ENCODE peak calls at places on chromosomes 11 and 22, in seven cellular contexts. One of them, this sample, is unnamed.

GRCh38 chr11:77854838-77855237 is 33.9 kb downstream of the AAMDC start:
- DNase-seq in CD4-positive, alpha-beta T cell: no peak
- DNase-seq in colonic mucosa: no peak
- DNase-seq in psoas muscle: no peak
- DNase-seq in astrocyte of the spinal cord: no peak
- DNase-seq in body of pancreas: no peak
- DNase-seq in cardiac muscle cell: no peak
- DNase-seq in this sample: no peak

GRCh38 chr22:37842015-37842793 is 1.9 kb downstream of the ANKRD54 start:
- DNase-seq in CD4-positive, alpha-beta T cell: no peak
- DNase-seq in colonic mucosa: peak
- DNase-seq in psoas muscle: no peak
- DNase-seq in astrocyte of the spinal cord: no peak
- DNase-seq in body of pancreas: peak
- DNase-seq in cardiac muscle cell: no peak
- DNase-seq in this sample: no peak

GRCh38 chr22:41603873-41604332 is 14.3 kb upstream of the PMM1 start:
- DNase-seq in CD4-positive, alpha-beta T cell: peak
- DNase-seq in colonic mucosa: no peak
- DNase-seq in psoas muscle: no peak
- DNase-seq in astrocyte of the spinal cord: peak
- DNase-seq in body of pancreas: no peak
- DNase-seq in cardiac muscle cell: no peak
- DNase-seq in this sample: peak

GRCh38 chr11:1548221-1549070 is 23.6 kb downstream of the DUSP8 start:
- DNase-seq in CD4-positive, alpha-beta T cell: no peak
- DNase-seq in colonic mucosa: peak
- DNase-seq in psoas muscle: peak
- DNase-seq in astrocyte of the spinal cord: no peak
- DNase-seq in body of pancreas: peak
- DNase-seq in cardiac muscle cell: peak
- DNase-seq in this sample: no peak

GRCh38 chr11:2562181-2562581 is 117.4 kb downstream of the KCNQ1 start:
- DNase-seq in CD4-positive, alpha-beta T cell: no peak
- DNase-seq in colonic mucosa: no peak
- DNase-seq in psoas muscle: peak
- DNase-seq in astrocyte of the spinal cord: no peak
- DNase-seq in body of pancreas: peak
- DNase-seq in cardiac muscle cell: no peak
- DNase-seq in this sample: no peak

GRCh38 chr22:48079505-48080295 is 1317.2 kb downstream of the TBC1D22A start:
- DNase-seq in CD4-positive, alpha-beta T cell: no peak
- DNase-seq in colonic mucosa: no peak
- DNase-seq in psoas muscle: no peak
- DNase-seq in astrocyte of the spinal cord: no peak
- DNase-seq in body of pancreas: no peak
- DNase-seq in cardiac muscle cell: no peak
- DNase-seq in this sample: no peak

GRCh38 chr22:39283312-39284141 is 35.9 kb downstream of the RPL3 start:
- DNase-seq in CD4-positive, alpha-beta T cell: no peak
- DNase-seq in colonic mucosa: no peak
- DNase-seq in psoas muscle: peak
- DNase-seq in astrocyte of the spinal cord: no peak
- DNase-seq in body of pancreas: no peak
- DNase-seq in cardiac muscle cell: peak
- DNase-seq in this sample: no peak

GRCh38 chr11:444397-445144 is 2.8 kb upstream of the ANO9 start:
- DNase-seq in CD4-positive, alpha-beta T cell: no peak
- DNase-seq in colonic mucosa: peak
- DNase-seq in psoas muscle: peak
- DNase-seq in astrocyte of the spinal cord: peak
- DNase-seq in body of pancreas: no peak
- DNase-seq in cardiac muscle cell: peak
- DNase-seq in this sample: no peak

GRCh38 chr11:44964526-44965209 is 14.0 kb upstream of the TP53I11 start:
- DNase-seq in CD4-positive, alpha-beta T cell: no peak
- DNase-seq in colonic mucosa: no peak
- DNase-seq in psoas muscle: no peak
- DNase-seq in astrocyte of the spinal cord: no peak
- DNase-seq in body of pancreas: no peak
- DNase-seq in cardiac muscle cell: no peak
- DNase-seq in this sample: no peak

GRCh38 chr11:58070585-58070984 is 39.8 kb downstream of the OR6Q1 start:
- DNase-seq in CD4-positive, alpha-beta T cell: no peak
- DNase-seq in colonic mucosa: no peak
- DNase-seq in psoas muscle: no peak
- DNase-seq in astrocyte of the spinal cord: no peak
- DNase-seq in body of pancreas: no peak
- DNase-seq in cardiac muscle cell: no peak
- DNase-seq in this sample: no peak

GRCh38 chr11:76782526-76783293 is 446 bp upstream of the TSKU start:
- DNase-seq in CD4-positive, alpha-beta T cell: no peak
- DNase-seq in colonic mucosa: peak
- DNase-seq in psoas muscle: peak
- DNase-seq in astrocyte of the spinal cord: peak
- DNase-seq in body of pancreas: peak
- DNase-seq in cardiac muscle cell: peak
- DNase-seq in this sample: peak

GRCh38 chr11:128896356-128896755 is 5.2 kb downstream of the KCNJ5 start:
- DNase-seq in CD4-positive, alpha-beta T cell: no peak
- DNase-seq in colonic mucosa: no peak
- DNase-seq in psoas muscle: no peak
- DNase-seq in astrocyte of the spinal cord: no peak
- DNase-seq in body of pancreas: no peak
- DNase-seq in cardiac muscle cell: no peak
- DNase-seq in this sample: no peak

GRCh38 chr11:1875093-1875785 is 16.5 kb downstream of the PRR33 start:
- DNase-seq in CD4-positive, alpha-beta T cell: no peak
- DNase-seq in colonic mucosa: no peak
- DNase-seq in psoas muscle: no peak
- DNase-seq in astrocyte of the spinal cord: no peak
- DNase-seq in body of pancreas: no peak
- DNase-seq in cardiac muscle cell: no peak
- DNase-seq in this sample: no peak

GRCh38 chr11:9790703-9791102 is 126.8 kb downstream of the SWAP70 start:
- DNase-seq in CD4-positive, alpha-beta T cell: no peak
- DNase-seq in colonic mucosa: no peak
- DNase-seq in psoas muscle: no peak
- DNase-seq in astrocyte of the spinal cord: no peak
- DNase-seq in body of pancreas: no peak
- DNase-seq in cardiac muscle cell: no peak
- DNase-seq in this sample: no peak

GRCh38 chr22:41996826-41997225 is 1.8 kb upstream of the WBP2NL start:
- DNase-seq in CD4-positive, alpha-beta T cell: no peak
- DNase-seq in colonic mucosa: no peak
- DNase-seq in psoas muscle: no peak
- DNase-seq in astrocyte of the spinal cord: no peak
- DNase-seq in body of pancreas: no peak
- DNase-seq in cardiac muscle cell: no peak
- DNase-seq in this sample: no peak

GRCh38 chr11:47553417-47553746 is 450 bp upstream of the CELF1 start:
- DNase-seq in CD4-positive, alpha-beta T cell: no peak
- DNase-seq in colonic mucosa: no peak
- DNase-seq in psoas muscle: no peak
- DNase-seq in astrocyte of the spinal cord: no peak
- DNase-seq in body of pancreas: no peak
- DNase-seq in cardiac muscle cell: peak
- DNase-seq in this sample: no peak

GRCh38 chr11:2375341-2375853 is 1.7 kb upstream of the CD81 start:
- DNase-seq in CD4-positive, alpha-beta T cell: no peak
- DNase-seq in colonic mucosa: no peak
- DNase-seq in psoas muscle: no peak
- DNase-seq in astrocyte of the spinal cord: no peak
- DNase-seq in body of pancreas: no peak
- DNase-seq in cardiac muscle cell: no peak
- DNase-seq in this sample: no peak

GRCh38 chr11:1272531-1272930 is 36.9 kb downstream of the TOLLIP start:
- DNase-seq in CD4-positive, alpha-beta T cell: no peak
- DNase-seq in colonic mucosa: no peak
- DNase-seq in psoas muscle: no peak
- DNase-seq in astrocyte of the spinal cord: no peak
- DNase-seq in body of pancreas: no peak
- DNase-seq in cardiac muscle cell: no peak
- DNase-seq in this sample: no peak

DNA sequence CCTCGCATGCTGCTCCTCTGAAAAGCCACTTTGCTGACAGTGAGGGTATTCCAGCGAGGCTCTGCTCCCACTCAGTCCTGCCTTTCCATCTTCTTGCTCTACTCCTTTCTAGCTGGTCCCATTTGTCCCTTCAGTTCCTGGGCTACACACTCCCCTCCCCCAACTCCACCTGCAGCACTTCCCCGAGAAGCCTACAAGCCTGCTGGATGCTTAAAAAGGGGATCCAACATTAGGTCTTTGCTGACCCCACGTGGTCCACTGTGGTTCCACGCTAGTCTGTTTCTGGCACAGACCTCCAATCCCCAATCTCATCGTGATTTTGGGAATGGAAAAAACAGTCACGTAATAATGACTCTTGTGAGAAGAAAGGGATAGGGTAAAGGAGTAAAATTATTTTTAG is 121.6 kb upstream of the SNX19 start:
- DNase-seq in CD4-positive, alpha-beta T cell: no peak
- DNase-seq in colonic mucosa: no peak
- DNase-seq in psoas muscle: no peak
- DNase-seq in astrocyte of the spinal cord: no peak
- DNase-seq in body of pancreas: no peak
- DNase-seq in cardiac muscle cell: peak
- DNase-seq in this sample: no peak
- TF ChIP-seq CTCF in CD4-positive, alpha-beta T cell: no peak
- TF ChIP-seq CTCF in colonic mucosa: no peak
- TF ChIP-seq CTCF in psoas muscle: no peak
- TF ChIP-seq CTCF in astrocyte of the spinal cord: no peak
- TF ChIP-seq CTCF in body of pancreas: no peak
- TF ChIP-seq CTCF in cardiac muscle cell: no peak
- TF ChIP-seq CTCF in this sample: no peak

GRCh38 chr11:102390667-102391449 is 43.8 kb downstream of the BIRC2 start:
- DNase-seq in CD4-positive, alpha-beta T cell: peak
- DNase-seq in colonic mucosa: peak
- DNase-seq in psoas muscle: peak
- DNase-seq in astrocyte of the spinal cord: peak
- DNase-seq in body of pancreas: peak
- DNase-seq in cardiac muscle cell: peak
- DNase-seq in this sample: peak
- TF ChIP-seq CTCF in CD4-positive, alpha-beta T cell: peak
- TF ChIP-seq CTCF in colonic mucosa: peak
- TF ChIP-seq CTCF in psoas muscle: peak
- TF ChIP-seq CTCF in astrocyte of the spinal cord: peak
- TF ChIP-seq CTCF in body of pancreas: peak
- TF ChIP-seq CTCF in cardiac muscle cell: peak
- TF ChIP-seq CTCF in this sample: peak

GRCh38 chr22:20583471-20583922 is 76.1 kb downstream of the MED15 start:
- DNase-seq in CD4-positive, alpha-beta T cell: no peak
- DNase-seq in colonic mucosa: no peak
- DNase-seq in psoas muscle: no peak
- DNase-seq in astrocyte of the spinal cord: no peak
- DNase-seq in body of pancreas: no peak
- DNase-seq in cardiac muscle cell: no peak
- DNase-seq in this sample: no peak
- TF ChIP-seq CTCF in CD4-positive, alpha-beta T cell: no peak
- TF ChIP-seq CTCF in colonic mucosa: no peak
- TF ChIP-seq CTCF in psoas muscle: no peak
- TF ChIP-seq CTCF in astrocyte of the spinal cord: peak
- TF ChIP-seq CTCF in body of pancreas: no peak
- TF ChIP-seq CTCF in cardiac muscle cell: peak
- TF ChIP-seq CTCF in this sample: no peak

GRCh38 chr22:21726650-21727049 is 8.9 kb downstream of the YPEL1 start:
- DNase-seq in CD4-positive, alpha-beta T cell: no peak
- DNase-seq in colonic mucosa: no peak
- DNase-seq in psoas muscle: no peak
- DNase-seq in astrocyte of the spinal cord: no peak
- DNase-seq in body of pancreas: no peak
- DNase-seq in cardiac muscle cell: no peak
- DNase-seq in this sample: peak
- TF ChIP-seq CTCF in CD4-positive, alpha-beta T cell: no peak
- TF ChIP-seq CTCF in colonic mucosa: no peak
- TF ChIP-seq CTCF in psoas muscle: no peak
- TF ChIP-seq CTCF in astrocyte of the spinal cord: peak
- TF ChIP-seq CTCF in body of pancreas: peak
- TF ChIP-seq CTCF in cardiac muscle cell: no peak
- TF ChIP-seq CTCF in this sample: peak

This sample was measured in GM10248.